ENCODE peak calls at places on chromosomes 7 and 10, in five cellular contexts. P is naive thymus-derived CD8-positive, alpha-beta T cell; M is AML-193; T is activated CD8-positive, alpha-beta memory T cell treated with anti-CD3 and anti-CD28 coated beads for 48 hours; X is activated T-helper 9 cell treated with anti-CD3 and anti-CD28 coated beads, Interleukin-2, amount 50 U/mL, for 16 hours. F is an unnamed sample.

GRCh38 chr10:109780997-109781396 is 142.3 kb downstream of the XPNPEP1 start:
- DNase-seq in P (no peak), M (no peak), T (no peak), X (no peak), F (no peak)

GRCh38 chr7:138002828-138003189 is 923 bp upstream of the CREB3L2 start:
- DNase-seq in P (no peak), M (no peak), T (no peak), X (no peak), F (no peak)

GRCh38 chr7:104984591-104985258 is 29.3 kb upstream of the KMT2E start:
- DNase-seq in P (peak; percentile 13), M (no peak), T (no peak), X (no peak), F (no peak)

GRCh38 chr10:103882285-103883007 is 27.1 kb upstream of the SH3PXD2A start:
- DNase-seq in P (no peak), M (no peak), T (no peak), X (no peak), F (no peak)

GRCh38 chr7:156470399-156471320 is 169.9 kb upstream of the RNF32 start:
- DNase-seq in P (no peak), M (no peak), T (no peak), X (no peak), F (no peak)

GRCh38 chr10:70662362-70663220 is 9.7 kb upstream of the ADAMTS14 start:
- DNase-seq in P (no peak), M (no peak), T (no peak), X (no peak), F (no peak)

GRCh38 chr7:32030904-32031692 is 39.1 kb downstream of the PDE1C start:
- DNase-seq in P (no peak), M (peak; percentile 61), T (no peak), X (no peak), F (no peak)

GRCh38 chr10:124701881-124702656 is 42.1 kb downstream of the FAM53B start:
- DNase-seq in P (no peak), M (no peak), T (no peak), X (peak; percentile 32), F (no peak)

GRCh38 chr10:33808475-33808874 is 474.0 kb upstream of the NRP1 start:
- DNase-seq in P (no peak), M (no peak), T (no peak), X (no peak), F (no peak)

GRCh38 chr7:151210087-151210854 is at the start of gene H2BK1:
- DNase-seq in P (no peak), M (no peak), T (no peak), X (no peak), F (no peak)

GRCh38 chr7:138519061-138519798 is 59.2 kb downstream of the TRIM24 start:
- DNase-seq in P (no peak), M (no peak), T (no peak), X (no peak), F (no peak)

GRCh38 chr10:31359979-31360378 is 41.0 kb downstream of the ZEB1 start:
- DNase-seq in P (no peak), M (no peak), T (no peak), X (no peak), F (no peak)

GRCh38 chr7:90461216-90461615 is 8.2 kb upstream of the PTTG1IP2 start:
- DNase-seq in P (no peak), M (no peak), T (no peak), X (no peak), F (no peak)

GRCh38 chr10:49744924-49745605 is 17.1 kb downstream of the OGDHL start:
- DNase-seq in P (no peak), M (no peak), T (no peak), X (no peak), F (no peak)

GRCh38 chr7:1673581-1674102 is 3.6 kb downstream of the ELFN1 start:
- DNase-seq in P (no peak), M (no peak), T (no peak), X (no peak), F (peak; percentile 11)

GRCh38 chr7:151286148-151286547 is 37.7 kb upstream of the SMARCD3 start:
- DNase-seq in P (no peak), M (no peak), T (no peak), X (no peak), F (no peak)

GRCh38 chr7:75814407-75814947 is 871 bp upstream of the CCL24 start:
- DNase-seq in P (no peak), M (no peak), T (no peak), X (no peak), F (no peak)